ENCODE peak calls at places on chromosomes 16 and 17, in ten cellular contexts. K, O, L, T, P, M, C, F, Y and R are unnamed samples.
A peak's percentile ranks its signal among the peaks of the same experiment; 100 is the strongest.

GRCh38 chr16:4859900-4860255 is 12.6 kb downstream of the UBN1 start:
- DNase-seq in K (peak; percentile 21), O (no peak), L (no peak), T (peak; percentile 54), P (no peak), M (no peak), C (no peak), F (no peak), Y (peak; percentile 39), R (no peak)

GRCh38 chr17:75181608-75182318 is 996 bp downstream of the SUMO2 start:
- DNase-seq in K (peak; percentile 42), O (peak; percentile 55), L (peak; percentile 29), T (no peak), P (peak; percentile 21), M (peak; percentile 36), C (no peak), F (no peak), Y (no peak), R (no peak)

GRCh38 chr17:3885271-3885670 is 7.6 kb downstream of the CAMKK1 start:
- DNase-seq in K (no peak), O (no peak), L (no peak), T (no peak), P (no peak), M (no peak), C (no peak), F (no peak), Y (no peak), R (no peak)

GRCh38 chr17:17712268-17712924 is 31.1 kb downstream of the RAI1 start:
- DNase-seq in K (peak; percentile 90), O (no peak), L (no peak), T (peak; percentile 65), P (no peak), M (no peak), C (peak; percentile 26), F (peak; percentile 59), Y (peak; percentile 87), R (no peak)

GRCh38 chr17:28368306-28368831 is 1.7 kb downstream of the VTN start:
- DNase-seq in K (no peak), O (no peak), L (no peak), T (no peak), P (no peak), M (no peak), C (no peak), F (no peak), Y (no peak), R (no peak)

GRCh38 chr17:50056217-50056960 is 479 bp downstream of the ITGA3 start:
- DNase-seq in K (peak; percentile 63), O (peak; percentile 48), L (no peak), T (peak; percentile 40), P (peak; percentile 53), M (peak; percentile 80), C (no peak), F (no peak), Y (peak; percentile 46), R (peak; percentile 44)

GRCh38 chr17:69761011-69761410 is 314.0 kb upstream of the KCNJ16 start:
- DNase-seq in K (peak; percentile 27), O (no peak), L (no peak), T (no peak), P (no peak), M (no peak), C (no peak), F (no peak), Y (no peak), R (no peak)

GRCh38 chr17:44738214-44738906 is 20.4 kb upstream of the ADAM11 start:
- DNase-seq in K (no peak), O (no peak), L (no peak), T (no peak), P (no peak), M (no peak), C (no peak), F (no peak), Y (no peak), R (no peak)

GRCh38 chr16:68985855-68986254 is 119.6 kb upstream of the HAS3 start:
- DNase-seq in K (peak; percentile 20), O (no peak), L (no peak), T (no peak), P (no peak), M (no peak), C (no peak), F (no peak), Y (peak; percentile 50), R (no peak)

GRCh38 chr16:65634291-65634690 is 512.4 kb upstream of the CDH11 start:
- DNase-seq in K (no peak), O (no peak), L (no peak), T (no peak), P (no peak), M (no peak), C (no peak), F (no peak), Y (no peak), R (no peak)

GRCh38 chr17:68562736-68563135 is 38.4 kb downstream of the FAM20A start:
- DNase-seq in K (no peak), O (no peak), L (no peak), T (no peak), P (no peak), M (no peak), C (no peak), F (no peak), Y (no peak), R (no peak)

GRCh38 chr16:4273858-4274291 is 1.1 kb upstream of the TFAP4 start:
- DNase-seq in K (peak; percentile 36), O (no peak), L (no peak), T (no peak), P (peak; percentile 34), M (peak; percentile 47), C (no peak), F (no peak), Y (no peak), R (no peak)

GRCh38 chr17:73711184-73711583 is 66.9 kb upstream of the SDK2 start:
- DNase-seq in K (no peak), O (no peak), L (no peak), T (no peak), P (no peak), M (no peak), C (no peak), F (no peak), Y (no peak), R (no peak)

GRCh38 chr17:45096141-45096540 is 35.0 kb downstream of the NMT1 start:
- DNase-seq in K (peak; percentile 28), O (no peak), L (no peak), T (no peak), P (no peak), M (no peak), C (no peak), F (no peak), Y (peak; percentile 29), R (no peak)

GRCh38 chr17:15944720-15945492 is at the start of gene ADORA2B:
- DNase-seq in K (peak; percentile 72), O (peak; percentile 20), L (no peak), T (peak; percentile 41), P (peak; percentile 29), M (peak; percentile 52), C (no peak), F (no peak), Y (peak; percentile 60), R (peak; percentile 47)

GRCh38 chr17:17305282-17305801 is 2.2 kb downstream of the NT5M start:
- DNase-seq in K (no peak), O (peak; percentile 58), L (no peak), T (no peak), P (peak; percentile 16), M (no peak), C (peak; percentile 81), F (no peak), Y (no peak), R (no peak)

GRCh38 chr17:11874756-11875155 is 122.5 kb downstream of the ZNF18 start:
- DNase-seq in K (no peak), O (no peak), L (no peak), T (no peak), P (no peak), M (no peak), C (no peak), F (no peak), Y (no peak), R (no peak)

GRCh38 chr17:81218459-81218858 is 4.3 kb downstream of the CEP131 start:
- DNase-seq in K (no peak), O (no peak), L (no peak), T (no peak), P (no peak), M (no peak), C (no peak), F (no peak), Y (no peak), R (no peak)

GRCh38 chr16:68972720-68973119 is 129.4 kb downstream of the TANGO6 start:
- DNase-seq in K (peak; percentile 57), O (no peak), L (no peak), T (no peak), P (no peak), M (no peak), C (no peak), F (no peak), Y (peak; percentile 77), R (no peak)

GRCh38 chr17:49715717-49716279 is 8.0 kb upstream of the SLC35B1 start:
- DNase-seq in K (no peak), O (peak; percentile 32), L (no peak), T (no peak), P (no peak), M (no peak), C (no peak), F (no peak), Y (no peak), R (no peak)

GRCh38 chr17:42135664-42136653 is 13.4 kb downstream of the HSPB9 start:
- DNase-seq in K (peak; percentile 76), O (no peak), L (no peak), T (peak; percentile 86), P (no peak), M (peak; percentile 93), C (peak; percentile 29), F (no peak), Y (peak; percentile 64), R (peak; percentile 21)

GRCh38 chr16:28491080-28491969 is 549 bp downstream of the CLN3 start:
- DNase-seq in K (peak; percentile 59), O (peak; percentile 7), L (no peak), T (no peak), P (no peak), M (peak; percentile 63), C (peak; percentile 52), F (no peak), Y (no peak), R (no peak)